ENCODE peak calls at places on chromosomes 11 and 22, in eight cellular contexts. One of them, this sample, is unnamed.

GRCh38 chr11:10452211-10452767 is 2.8 kb upstream of the AMPD3 start:
- DNase-seq in Caki2: no peak
- DNase-seq in hepatocyte: no peak
- DNase-seq in body of pancreas: no peak
- DNase-seq in RWPE1: no peak
- DNase-seq in stimulated activated CD8-positive, alpha-beta memory T cell treated with anti-CD3 and anti-CD28 coated beads, Interleukin-15, amount 100 ng/mL, for 4 hours: no peak
- DNase-seq in T47D: no peak
- DNase-seq in NCI-H774: no peak
- DNase-seq in this sample: no peak

GRCh38 chr11:86041975-86042378 is 26.9 kb downstream of the PICALM start:
- DNase-seq in RWPE1: peak; percentile 67
- DNase-seq in T47D: peak; percentile 55
- DNase-seq in body of pancreas: peak; percentile 70
- DNase-seq in stimulated activated CD8-positive, alpha-beta memory T cell treated with anti-CD3 and anti-CD28 coated beads, Interleukin-15, amount 100 ng/mL, for 4 hours: no peak
- DNase-seq in NCI-H774: peak; percentile 65
- DNase-seq in Caki2: peak; percentile 67
- DNase-seq in hepatocyte: peak; percentile 87
- DNase-seq in this sample: peak; percentile 89

GRCh38 chr11:47438721-47439120 is 10.2 kb downstream of the RAPSN start:
- DNase-seq in body of pancreas: no peak
- DNase-seq in Caki2: no peak
- DNase-seq in stimulated activated CD8-positive, alpha-beta memory T cell treated with anti-CD3 and anti-CD28 coated beads, Interleukin-15, amount 100 ng/mL, for 4 hours: no peak
- DNase-seq in hepatocyte: no peak
- DNase-seq in NCI-H774: no peak
- DNase-seq in RWPE1: no peak
- DNase-seq in T47D: no peak
- DNase-seq in this sample: no peak

GRCh38 chr11:12361650-12362049 is 15.7 kb upstream of the PARVA start:
- DNase-seq in hepatocyte: no peak
- DNase-seq in Caki2: peak; percentile 21
- DNase-seq in T47D: no peak
- DNase-seq in NCI-H774: no peak
- DNase-seq in body of pancreas: no peak
- DNase-seq in RWPE1: no peak
- DNase-seq in stimulated activated CD8-positive, alpha-beta memory T cell treated with anti-CD3 and anti-CD28 coated beads, Interleukin-15, amount 100 ng/mL, for 4 hours: no peak
- DNase-seq in this sample: no peak

GRCh38 chr11:7673724-7674434 is 579 bp upstream of the CYB5R2 start:
- DNase-seq in stimulated activated CD8-positive, alpha-beta memory T cell treated with anti-CD3 and anti-CD28 coated beads, Interleukin-15, amount 100 ng/mL, for 4 hours: no peak
- DNase-seq in body of pancreas: peak; percentile 50
- DNase-seq in RWPE1: no peak
- DNase-seq in T47D: no peak
- DNase-seq in NCI-H774: peak; percentile 40
- DNase-seq in Caki2: no peak
- DNase-seq in hepatocyte: peak; percentile 74
- DNase-seq in this sample: no peak

GRCh38 chr11:13486926-13487660 is 8.7 kb downstream of the PTH start:
- DNase-seq in Caki2: peak; percentile 30
- DNase-seq in T47D: no peak
- DNase-seq in RWPE1: no peak
- DNase-seq in hepatocyte: peak; percentile 44
- DNase-seq in NCI-H774: no peak
- DNase-seq in stimulated activated CD8-positive, alpha-beta memory T cell treated with anti-CD3 and anti-CD28 coated beads, Interleukin-15, amount 100 ng/mL, for 4 hours: peak; percentile 36
- DNase-seq in body of pancreas: peak; percentile 77
- DNase-seq in this sample: peak; percentile 57

GRCh38 chr11:12088047-12088481 is 22.3 kb upstream of the MICAL2 start:
- DNase-seq in RWPE1: peak; percentile 51
- DNase-seq in hepatocyte: no peak
- DNase-seq in body of pancreas: peak; percentile 36
- DNase-seq in T47D: no peak
- DNase-seq in stimulated activated CD8-positive, alpha-beta memory T cell treated with anti-CD3 and anti-CD28 coated beads, Interleukin-15, amount 100 ng/mL, for 4 hours: no peak
- DNase-seq in Caki2: peak; percentile 48
- DNase-seq in NCI-H774: no peak
- DNase-seq in this sample: peak; percentile 63

GRCh38 chr11:125637840-125638239 is 12.9 kb downstream of the CHEK1 start:
- DNase-seq in hepatocyte: no peak
- DNase-seq in stimulated activated CD8-positive, alpha-beta memory T cell treated with anti-CD3 and anti-CD28 coated beads, Interleukin-15, amount 100 ng/mL, for 4 hours: no peak
- DNase-seq in RWPE1: no peak
- DNase-seq in Caki2: no peak
- DNase-seq in T47D: no peak
- DNase-seq in NCI-H774: no peak
- DNase-seq in body of pancreas: no peak
- DNase-seq in this sample: no peak

GRCh38 chr22:20494978-20495860 is at the start of gene KLHL22:
- DNase-seq in hepatocyte: peak; percentile 39
- DNase-seq in Caki2: peak; percentile 56
- DNase-seq in T47D: peak; percentile 36
- DNase-seq in NCI-H774: peak; percentile 77
- DNase-seq in stimulated activated CD8-positive, alpha-beta memory T cell treated with anti-CD3 and anti-CD28 coated beads, Interleukin-15, amount 100 ng/mL, for 4 hours: no peak
- DNase-seq in body of pancreas: peak; percentile 52
- DNase-seq in RWPE1: peak; percentile 19
- DNase-seq in this sample: peak; percentile 22

GRCh38 chr22:31901388-31902137 is 42.8 kb upstream of the YWHAH start:
- DNase-seq in hepatocyte: no peak
- DNase-seq in NCI-H774: no peak
- DNase-seq in Caki2: no peak
- DNase-seq in RWPE1: no peak
- DNase-seq in T47D: no peak
- DNase-seq in body of pancreas: no peak
- DNase-seq in stimulated activated CD8-positive, alpha-beta memory T cell treated with anti-CD3 and anti-CD28 coated beads, Interleukin-15, amount 100 ng/mL, for 4 hours: no peak
- DNase-seq in this sample: no peak

GRCh38 chr22:46770151-46770641 is 7.7 kb downstream of the TBC1D22A start:
- DNase-seq in body of pancreas: no peak
- DNase-seq in stimulated activated CD8-positive, alpha-beta memory T cell treated with anti-CD3 and anti-CD28 coated beads, Interleukin-15, amount 100 ng/mL, for 4 hours: no peak
- DNase-seq in Caki2: no peak
- DNase-seq in T47D: no peak
- DNase-seq in NCI-H774: no peak
- DNase-seq in hepatocyte: no peak
- DNase-seq in RWPE1: no peak
- DNase-seq in this sample: no peak

GRCh38 chr11:11003226-11003625 is 145.4 kb upstream of the ZBED5 start:
- DNase-seq in Caki2: no peak
- DNase-seq in T47D: no peak
- DNase-seq in stimulated activated CD8-positive, alpha-beta memory T cell treated with anti-CD3 and anti-CD28 coated beads, Interleukin-15, amount 100 ng/mL, for 4 hours: no peak
- DNase-seq in NCI-H774: no peak
- DNase-seq in RWPE1: no peak
- DNase-seq in body of pancreas: no peak
- DNase-seq in hepatocyte: no peak
- DNase-seq in this sample: no peak

GRCh38 chr22:42434283-42434682 is 2.1 kb upstream of the NFAM1 start:
- DNase-seq in hepatocyte: no peak
- DNase-seq in RWPE1: no peak
- DNase-seq in stimulated activated CD8-positive, alpha-beta memory T cell treated with anti-CD3 and anti-CD28 coated beads, Interleukin-15, amount 100 ng/mL, for 4 hours: no peak
- DNase-seq in NCI-H774: no peak
- DNase-seq in T47D: no peak
- DNase-seq in Caki2: no peak
- DNase-seq in body of pancreas: no peak
- DNase-seq in this sample: no peak

GRCh38 chr11:57515332-57516060 is at the start of gene SLC43A1:
- DNase-seq in Caki2: peak; percentile 9
- DNase-seq in NCI-H774: no peak
- DNase-seq in stimulated activated CD8-positive, alpha-beta memory T cell treated with anti-CD3 and anti-CD28 coated beads, Interleukin-15, amount 100 ng/mL, for 4 hours: peak; percentile 14
- DNase-seq in hepatocyte: peak; percentile 68
- DNase-seq in T47D: peak; percentile 73
- DNase-seq in RWPE1: peak; percentile 25
- DNase-seq in body of pancreas: peak; percentile 88
- DNase-seq in this sample: no peak

GRCh38 chr11:46210133-46210636 is 67.3 kb upstream of the CREB3L1 start:
- DNase-seq in RWPE1: peak; percentile 59
- DNase-seq in body of pancreas: no peak
- DNase-seq in Caki2: no peak
- DNase-seq in stimulated activated CD8-positive, alpha-beta memory T cell treated with anti-CD3 and anti-CD28 coated beads, Interleukin-15, amount 100 ng/mL, for 4 hours: no peak
- DNase-seq in NCI-H774: no peak
- DNase-seq in T47D: no peak
- DNase-seq in hepatocyte: no peak
- DNase-seq in this sample: peak; percentile 36

GRCh38 chr11:1481861-1482441 is 4.6 kb downstream of the MOB2 start:
- DNase-seq in body of pancreas: peak; percentile 3
- DNase-seq in RWPE1: no peak
- DNase-seq in hepatocyte: no peak
- DNase-seq in T47D: no peak
- DNase-seq in NCI-H774: no peak
- DNase-seq in Caki2: no peak
- DNase-seq in stimulated activated CD8-positive, alpha-beta memory T cell treated with anti-CD3 and anti-CD28 coated beads, Interleukin-15, amount 100 ng/mL, for 4 hours: no peak
- DNase-seq in this sample: no peak

GRCh38 chr11:63663809-63664208 is 7.4 kb downstream of the ATL3 start:
- DNase-seq in RWPE1: peak; percentile 75
- DNase-seq in body of pancreas: no peak
- DNase-seq in hepatocyte: no peak
- DNase-seq in T47D: no peak
- DNase-seq in NCI-H774: no peak
- DNase-seq in stimulated activated CD8-positive, alpha-beta memory T cell treated with anti-CD3 and anti-CD28 coated beads, Interleukin-15, amount 100 ng/mL, for 4 hours: no peak
- DNase-seq in Caki2: peak; percentile 51
- DNase-seq in this sample: no peak

GRCh38 chr11:101128571-101129202 is 926 bp downstream of the PGR start:
- DNase-seq in RWPE1: no peak
- DNase-seq in hepatocyte: peak; percentile 5
- DNase-seq in body of pancreas: peak; percentile 7
- DNase-seq in NCI-H774: no peak
- DNase-seq in stimulated activated CD8-positive, alpha-beta memory T cell treated with anti-CD3 and anti-CD28 coated beads, Interleukin-15, amount 100 ng/mL, for 4 hours: no peak
- DNase-seq in Caki2: no peak
- DNase-seq in T47D: peak; percentile 89
- DNase-seq in this sample: no peak

GRCh38 chr11:78646564-78647185 is 72.0 kb upstream of the NARS2 start:
- DNase-seq in RWPE1: peak; percentile 82
- DNase-seq in body of pancreas: peak; percentile 78
- DNase-seq in NCI-H774: peak; percentile 84
- DNase-seq in hepatocyte: peak; percentile 86
- DNase-seq in T47D: peak; percentile 75
- DNase-seq in stimulated activated CD8-positive, alpha-beta memory T cell treated with anti-CD3 and anti-CD28 coated beads, Interleukin-15, amount 100 ng/mL, for 4 hours: no peak
- DNase-seq in Caki2: peak; percentile 44
- DNase-seq in this sample: peak; percentile 17

GRCh38 chr11:112307617-112308016 is 47.0 kb upstream of the PLET1 start:
- DNase-seq in hepatocyte: no peak
- DNase-seq in RWPE1: no peak
- DNase-seq in Caki2: no peak
- DNase-seq in T47D: no peak
- DNase-seq in body of pancreas: no peak
- DNase-seq in NCI-H774: no peak
- DNase-seq in stimulated activated CD8-positive, alpha-beta memory T cell treated with anti-CD3 and anti-CD28 coated beads, Interleukin-15, amount 100 ng/mL, for 4 hours: no peak
- DNase-seq in this sample: no peak

GRCh38 chr11:60756307-60757032 is at the start of gene MS4A15:
- DNase-seq in NCI-H774: no peak
- DNase-seq in T47D: peak; percentile 53
- DNase-seq in Caki2: no peak
- DNase-seq in stimulated activated CD8-positive, alpha-beta memory T cell treated with anti-CD3 and anti-CD28 coated beads, Interleukin-15, amount 100 ng/mL, for 4 hours: no peak
- DNase-seq in RWPE1: peak; percentile 22
- DNase-seq in body of pancreas: peak; percentile 48
- DNase-seq in hepatocyte: peak; percentile 38
- DNase-seq in this sample: no peak

GRCh38 chr11:1837171-1838076 is 1.4 kb upstream of the TNNI2 start:
- DNase-seq in RWPE1: peak; percentile 34
- DNase-seq in T47D: peak; percentile 56
- DNase-seq in body of pancreas: peak; percentile 71
- DNase-seq in stimulated activated CD8-positive, alpha-beta memory T cell treated with anti-CD3 and anti-CD28 coated beads, Interleukin-15, amount 100 ng/mL, for 4 hours: peak; percentile 60
- DNase-seq in NCI-H774: no peak
- DNase-seq in Caki2: no peak
- DNase-seq in hepatocyte: peak; percentile 91
- DNase-seq in this sample: peak; percentile 82

GRCh38 chr11:112878228-112878627 is 83.0 kb upstream of the NCAM1 start:
- DNase-seq in hepatocyte: no peak
- DNase-seq in T47D: no peak
- DNase-seq in Caki2: no peak
- DNase-seq in NCI-H774: no peak
- DNase-seq in stimulated activated CD8-positive, alpha-beta memory T cell treated with anti-CD3 and anti-CD28 coated beads, Interleukin-15, amount 100 ng/mL, for 4 hours: no peak
- DNase-seq in RWPE1: no peak
- DNase-seq in body of pancreas: no peak
- DNase-seq in this sample: no peak

GRCh38 chr11:74932169-74932568 is 16.7 kb downstream of the XRRA1 start:
- DNase-seq in T47D: no peak
- DNase-seq in Caki2: no peak
- DNase-seq in RWPE1: no peak
- DNase-seq in body of pancreas: no peak
- DNase-seq in NCI-H774: no peak
- DNase-seq in hepatocyte: no peak
- DNase-seq in stimulated activated CD8-positive, alpha-beta memory T cell treated with anti-CD3 and anti-CD28 coated beads, Interleukin-15, amount 100 ng/mL, for 4 hours: no peak
- DNase-seq in this sample: no peak

GRCh38 chr11:62266558-62266957 is 3.4 kb upstream of the SCGB2A2 start:
- DNase-seq in body of pancreas: no peak
- DNase-seq in hepatocyte: no peak
- DNase-seq in Caki2: no peak
- DNase-seq in RWPE1: peak; percentile 44
- DNase-seq in NCI-H774: no peak
- DNase-seq in stimulated activated CD8-positive, alpha-beta memory T cell treated with anti-CD3 and anti-CD28 coated beads, Interleukin-15, amount 100 ng/mL, for 4 hours: no peak
- DNase-seq in T47D: no peak
- DNase-seq in this sample: peak; percentile 30

GRCh38 chr11:96267490-96268010 is 75.4 kb downstream of the MAML2 start:
- DNase-seq in hepatocyte: no peak
- DNase-seq in Caki2: no peak
- DNase-seq in NCI-H774: no peak
- DNase-seq in RWPE1: no peak
- DNase-seq in T47D: no peak
- DNase-seq in body of pancreas: no peak
- DNase-seq in stimulated activated CD8-positive, alpha-beta memory T cell treated with anti-CD3 and anti-CD28 coated beads, Interleukin-15, amount 100 ng/mL, for 4 hours: peak; percentile 9
- DNase-seq in this sample: no peak

GRCh38 chr22:19880786-19881569 is 26.3 kb upstream of the GNB1L start:
- DNase-seq in body of pancreas: peak; percentile 14
- DNase-seq in T47D: no peak
- DNase-seq in hepatocyte: peak; percentile 90
- DNase-seq in stimulated activated CD8-positive, alpha-beta memory T cell treated with anti-CD3 and anti-CD28 coated beads, Interleukin-15, amount 100 ng/mL, for 4 hours: no peak
- DNase-seq in Caki2: peak; percentile 95
- DNase-seq in NCI-H774: no peak
- DNase-seq in RWPE1: peak; percentile 90
- DNase-seq in this sample: no peak

GRCh38 chr11:96338910-96339703 is 3.9 kb downstream of the MAML2 start:
- DNase-seq in T47D: no peak
- DNase-seq in Caki2: no peak
- DNase-seq in stimulated activated CD8-positive, alpha-beta memory T cell treated with anti-CD3 and anti-CD28 coated beads, Interleukin-15, amount 100 ng/mL, for 4 hours: peak; percentile 13
- DNase-seq in hepatocyte: no peak
- DNase-seq in RWPE1: no peak
- DNase-seq in body of pancreas: no peak
- DNase-seq in NCI-H774: no peak
- DNase-seq in this sample: no peak

GRCh38 chr11:65611028-65611757 is 2.8 kb downstream of the MAP3K11 start:
- DNase-seq in RWPE1: no peak
- DNase-seq in T47D: no peak
- DNase-seq in hepatocyte: no peak
- DNase-seq in NCI-H774: no peak
- DNase-seq in Caki2: no peak
- DNase-seq in stimulated activated CD8-positive, alpha-beta memory T cell treated with anti-CD3 and anti-CD28 coated beads, Interleukin-15, amount 100 ng/mL, for 4 hours: no peak
- DNase-seq in body of pancreas: no peak
- DNase-seq in this sample: no peak

GRCh38 chr11:35529971-35530495 is 4.6 kb upstream of the PAMR1 start:
- DNase-seq in body of pancreas: peak; percentile 53
- DNase-seq in hepatocyte: no peak
- DNase-seq in RWPE1: peak; percentile 65
- DNase-seq in T47D: no peak
- DNase-seq in stimulated activated CD8-positive, alpha-beta memory T cell treated with anti-CD3 and anti-CD28 coated beads, Interleukin-15, amount 100 ng/mL, for 4 hours: no peak
- DNase-seq in NCI-H774: no peak
- DNase-seq in Caki2: no peak
- DNase-seq in this sample: no peak